ENCODE peak calls at places on chromosome 20, in seven cellular contexts. One of them, this sample, is unnamed.

GRCh38 chr20:63132715-63133471 is 83.0 kb downstream of the YTHDF1 start:
- DNase-seq in renal cortical epithelial cell: no peak
- DNase-seq in HT-29: no peak
- DNase-seq in NCI-H774: no peak
- DNase-seq in astrocyte of the cerebellum: no peak
- DNase-seq in LoVo: no peak
- DNase-seq in MCF 10A: no peak
- DNase-seq in this sample: no peak

GRCh38 chr20:1844723-1845523 is 50.3 kb upstream of the SIRPA start:
- DNase-seq in NCI-H774: no peak
- DNase-seq in MCF 10A: peak
- DNase-seq in renal cortical epithelial cell: no peak
- DNase-seq in HT-29: no peak
- DNase-seq in astrocyte of the cerebellum: no peak
- DNase-seq in LoVo: no peak
- DNase-seq in this sample: no peak

GRCh38 chr20:39691151-39691862 is 729.2 kb downstream of the DHX35 start:
- DNase-seq in renal cortical epithelial cell: no peak
- DNase-seq in HT-29: no peak
- DNase-seq in NCI-H774: no peak
- DNase-seq in LoVo: no peak
- DNase-seq in MCF 10A: peak
- DNase-seq in astrocyte of the cerebellum: no peak
- DNase-seq in this sample: no peak

GRCh38 chr20:59007758-59008511 is 881 bp upstream of the CTSZ start:
- DNase-seq in HT-29: no peak
- DNase-seq in MCF 10A: no peak
- DNase-seq in renal cortical epithelial cell: peak
- DNase-seq in NCI-H774: no peak
- DNase-seq in astrocyte of the cerebellum: no peak
- DNase-seq in LoVo: no peak
- DNase-seq in this sample: no peak

GRCh38 chr20:56551571-56551970 is 18.5 kb downstream of the FAM209B start:
- DNase-seq in NCI-H774: no peak
- DNase-seq in LoVo: no peak
- DNase-seq in renal cortical epithelial cell: no peak
- DNase-seq in MCF 10A: no peak
- DNase-seq in HT-29: no peak
- DNase-seq in astrocyte of the cerebellum: no peak
- DNase-seq in this sample: no peak

GRCh38 chr20:47454298-47455132 is 47.2 kb upstream of the NCOA3 start:
- DNase-seq in NCI-H774: no peak
- DNase-seq in MCF 10A: peak
- DNase-seq in renal cortical epithelial cell: no peak
- DNase-seq in LoVo: no peak
- DNase-seq in astrocyte of the cerebellum: no peak
- DNase-seq in HT-29: no peak
- DNase-seq in this sample: no peak

GRCh38 chr20:43586641-43587040 is 4.1 kb upstream of the IFT52 start:
- DNase-seq in astrocyte of the cerebellum: no peak
- DNase-seq in renal cortical epithelial cell: no peak
- DNase-seq in HT-29: no peak
- DNase-seq in LoVo: no peak
- DNase-seq in NCI-H774: no peak
- DNase-seq in MCF 10A: no peak
- DNase-seq in this sample: no peak

GRCh38 chr20:34993941-34994508 is 38.4 kb downstream of the MYH7B start:
- DNase-seq in astrocyte of the cerebellum: no peak
- DNase-seq in renal cortical epithelial cell: no peak
- DNase-seq in HT-29: no peak
- DNase-seq in NCI-H774: no peak
- DNase-seq in MCF 10A: no peak
- DNase-seq in LoVo: no peak
- DNase-seq in this sample: no peak

GRCh38 chr20:62367483-62368302 is 581 bp upstream of the LAMA5 start:
- DNase-seq in HT-29: peak
- DNase-seq in LoVo: no peak
- DNase-seq in NCI-H774: no peak
- DNase-seq in renal cortical epithelial cell: no peak
- DNase-seq in astrocyte of the cerebellum: no peak
- DNase-seq in MCF 10A: no peak
- DNase-seq in this sample: no peak

GRCh38 chr20:25022680-25023079 is 30.1 kb upstream of the APMAP start:
- DNase-seq in MCF 10A: peak
- DNase-seq in renal cortical epithelial cell: peak
- DNase-seq in LoVo: peak
- DNase-seq in HT-29: peak
- DNase-seq in NCI-H774: no peak
- DNase-seq in astrocyte of the cerebellum: no peak
- DNase-seq in this sample: no peak

GRCh38 chr20:63264519-63264918 is 8.1 kb upstream of the ARFGAP1 start:
- DNase-seq in HT-29: no peak
- DNase-seq in astrocyte of the cerebellum: no peak
- DNase-seq in LoVo: no peak
- DNase-seq in NCI-H774: no peak
- DNase-seq in renal cortical epithelial cell: peak
- DNase-seq in MCF 10A: no peak
- DNase-seq in this sample: no peak

GRCh38 chr20:41231850-41232249 is 85.7 kb downstream of the ZHX3 start:
- DNase-seq in MCF 10A: no peak
- DNase-seq in HT-29: no peak
- DNase-seq in LoVo: no peak
- DNase-seq in renal cortical epithelial cell: no peak
- DNase-seq in NCI-H774: no peak
- DNase-seq in astrocyte of the cerebellum: no peak
- DNase-seq in this sample: no peak